ENCODE peak calls at places on chromosome 17, in five cellular contexts. P is lower lobe of right lung; K is stimulated activated CD4-positive, alpha-beta T cell treated with anti-CD3 and anti-CD28 coated beads, Interleukin-1b, Interleukin-23, amount 100 ng/mL, for 24 hours; C is IMR-90; I is T follicular helper cell. F is an unnamed sample.

GRCh38 chr17:50337956-50338355 is 8.0 kb upstream of the XYLT2 start:
- DNase-seq in I (no peak), P (no peak), K (no peak), C (peak; percentile 15), F (peak; percentile 6)

GRCh38 chr17:82228842-82229685 is at the start of gene SLC16A3:
- DNase-seq in I (peak; percentile 45), C (peak; percentile 75), K (peak; percentile 63), P (peak; percentile 87), F (peak; percentile 90)

GRCh38 chr17:32583053-32583452 is 96.3 kb downstream of the CDK5R1 start:
- DNase-seq in K (no peak), I (no peak), P (no peak), C (no peak), F (no peak)

GRCh38 chr17:51165680-51166197 is 472 bp upstream of the NME2 start:
- DNase-seq in P (no peak), I (peak; percentile 3), C (peak; percentile 22), K (peak; percentile 25), F (no peak)

GRCh38 chr17:80445152-80446110 is 30.5 kb downstream of the ENDOV start:
- DNase-seq in P (no peak), K (no peak), C (no peak), I (no peak), F (no peak)

GRCh38 chr17:17661834-17662233 is 19.4 kb upstream of the RAI1 start:
- DNase-seq in I (no peak), C (no peak), P (no peak), K (no peak), F (no peak)

GRCh38 chr17:39699818-39700147 is at the start of gene ERBB2:
- DNase-seq in K (no peak), I (no peak), C (peak; percentile 73), P (peak; percentile 79), F (peak; percentile 86)

GRCh38 chr17:73643012-73643845 is 1.0 kb downstream of the SDK2 start:
- DNase-seq in K (peak; percentile 7), C (no peak), I (no peak), P (no peak), F (peak; percentile 71)

GRCh38 chr17:79779661-79780365 is 1.9 kb downstream of the CBX2 start:
- DNase-seq in K (no peak), I (no peak), P (peak; percentile 24), C (no peak), F (peak; percentile 21)

GRCh38 chr17:33888455-33888854 is 366.6 kb upstream of the CCL2 start:
- DNase-seq in K (no peak), C (no peak), I (no peak), P (no peak), F (no peak)